ENCODE peak calls at places on chromosome 15, in five cellular contexts. B, W, S, H and N are unnamed samples.

GRCh38 chr15:90597477-90598052 is 67.8 kb downstream of the CRTC3 start:
- DNase-seq in B (no peak), W (no peak), S (no peak), H (no peak), N (no peak)

GRCh38 chr15:41018534-41018933 is 65.3 kb downstream of the CHAC1 start:
- DNase-seq in B (no peak), W (no peak), S (no peak), H (no peak), N (no peak)

GRCh38 chr15:78225783-78226541 is 8.4 kb downstream of the ACSBG1 start:
- DNase-seq in B (no peak), W (no peak), S (no peak), H (no peak), N (peak)

GRCh38 chr15:44216958-44217357 is 21.9 kb upstream of the FRMD5 start:
- DNase-seq in B (no peak), W (no peak), S (no peak), H (no peak), N (peak)

GRCh38 chr15:74123131-74123429 is 7.3 kb upstream of the ISLR2 start:
- DNase-seq in B (no peak), W (no peak), S (no peak), H (no peak), N (no peak)

GRCh38 chr15:87477759-87478687 is 778.5 kb downstream of the NTRK3 start:
- DNase-seq in B (no peak), W (no peak), S (peak), H (no peak), N (peak)

GRCh38 chr15:85339976-85340665 is 40.3 kb upstream of the AKAP13 start:
- DNase-seq in B (no peak), W (no peak), S (no peak), H (no peak), N (peak)

GRCh38 chr15:36632196-36632595 is 52.8 kb downstream of the CDIN1 start:
- DNase-seq in B (no peak), W (no peak), S (peak), H (no peak), N (peak)

GRCh38 chr15:42826251-42826890 is 89.4 kb upstream of the CDAN1 start:
- DNase-seq in B (no peak), W (no peak), S (no peak), H (no peak), N (no peak)

GRCh38 chr15:81161851-81162250 is 27.8 kb downstream of the CFAP161 start:
- DNase-seq in B (no peak), W (no peak), S (no peak), H (peak), N (no peak)